ENCODE peak calls at places on chromosomes 13 and 19, in four cellular contexts. One of them, this sample, is unnamed.
A peak's percentile ranks its signal among the peaks of the same experiment; 100 is the strongest.

GRCh38 chr13:46552302-46552680 is 679 bp upstream of the LRCH1 start:
- DNase-seq in WTC11: no peak
- DNase-seq in lung: no peak
- DNase-seq in neural crest cell: peak; percentile 12
- DNase-seq in this sample: no peak

GRCh38 chr19:55133639-55134444 is 15.2 kb downstream of the TNNT1 start:
- DNase-seq in WTC11: no peak
- DNase-seq in lung: no peak
- DNase-seq in neural crest cell: no peak
- DNase-seq in this sample: no peak

GRCh38 chr13:71721117-71721516 is 145.9 kb downstream of the DACH1 start:
- DNase-seq in WTC11: no peak
- DNase-seq in lung: no peak
- DNase-seq in neural crest cell: no peak
- DNase-seq in this sample: no peak

GRCh38 chr19:29873024-29873800 is 61.4 kb downstream of the CCNE1 start:
- DNase-seq in WTC11: peak; percentile 85
- DNase-seq in lung: peak; percentile 51
- DNase-seq in neural crest cell: peak; percentile 72
- DNase-seq in this sample: peak; percentile 88

GRCh38 chr19:47587295-47587694 is 14.3 kb upstream of the ZNF541 start:
- DNase-seq in WTC11: no peak
- DNase-seq in lung: no peak
- DNase-seq in neural crest cell: no peak
- DNase-seq in this sample: no peak

GRCh38 chr13:40982772-40983171 is 36.3 kb downstream of the ELF1 start:
- DNase-seq in WTC11: no peak
- DNase-seq in lung: no peak
- DNase-seq in neural crest cell: no peak
- DNase-seq in this sample: no peak

GRCh38 chr19:33815410-33816340 is 19.0 kb downstream of the KCTD15 start:
- DNase-seq in WTC11: no peak
- DNase-seq in lung: no peak
- DNase-seq in neural crest cell: no peak
- DNase-seq in this sample: no peak

GRCh38 chr13:110639935-110640334 is 24.6 kb downstream of the NAXD start:
- DNase-seq in WTC11: no peak
- DNase-seq in lung: no peak
- DNase-seq in neural crest cell: no peak
- DNase-seq in this sample: no peak

GRCh38 chr19:17835182-17836006 is 12.4 kb downstream of the JAK3 start:
- DNase-seq in WTC11: no peak
- DNase-seq in lung: no peak
- DNase-seq in neural crest cell: no peak
- DNase-seq in this sample: no peak

GRCh38 chr13:32225494-32225931 is 89.7 kb downstream of the ZAR1L start:
- DNase-seq in WTC11: no peak
- DNase-seq in lung: no peak
- DNase-seq in neural crest cell: no peak
- DNase-seq in this sample: no peak

GRCh38 chr19:2081873-2082810 is 14.0 kb downstream of the MOB3A start:
- DNase-seq in WTC11: no peak
- DNase-seq in lung: no peak
- DNase-seq in neural crest cell: no peak
- DNase-seq in this sample: no peak

GRCh38 chr13:99812611-99813010 is 159.0 kb downstream of the ZIC5 start:
- DNase-seq in WTC11: no peak
- DNase-seq in lung: no peak
- DNase-seq in neural crest cell: no peak
- DNase-seq in this sample: no peak

GRCh38 chr19:13597625-13598024 is 91.3 kb upstream of the CACNA1A start:
- DNase-seq in WTC11: peak; percentile 56
- DNase-seq in lung: peak; percentile 51
- DNase-seq in neural crest cell: peak; percentile 36
- DNase-seq in this sample: no peak

GRCh38 chr13:66210677-66211076 is 1019.5 kb downstream of the PCDH9 start:
- DNase-seq in WTC11: no peak
- DNase-seq in lung: no peak
- DNase-seq in neural crest cell: no peak
- DNase-seq in this sample: no peak

GRCh38 chr19:24046550-24046949 is 40.4 kb upstream of the ZNF254 start:
- DNase-seq in WTC11: no peak
- DNase-seq in lung: no peak
- DNase-seq in neural crest cell: no peak
- DNase-seq in this sample: no peak

GRCh38 chr13:77779461-77780272 is 82.2 kb downstream of the SLAIN1 start:
- DNase-seq in WTC11: no peak
- DNase-seq in lung: peak; percentile 56
- DNase-seq in neural crest cell: peak; percentile 32
- DNase-seq in this sample: no peak

GRCh38 chr19:21022996-21023395 is 2.5 kb downstream of the ZNF430 start:
- DNase-seq in WTC11: no peak
- DNase-seq in lung: no peak
- DNase-seq in neural crest cell: no peak
- DNase-seq in this sample: no peak

GRCh38 chr19:18317998-18318800 is 4.7 kb downstream of the LSM4 start:
- DNase-seq in WTC11: no peak
- DNase-seq in lung: no peak
- DNase-seq in neural crest cell: no peak
- DNase-seq in this sample: no peak

GRCh38 chr19:9107375-9107774 is at the start of gene OR7G2:
- DNase-seq in WTC11: no peak
- DNase-seq in lung: no peak
- DNase-seq in neural crest cell: no peak
- DNase-seq in this sample: no peak

GRCh38 chr13:41332829-41333228 is 21.8 kb downstream of the NAA16 start:
- DNase-seq in WTC11: no peak
- DNase-seq in lung: no peak
- DNase-seq in neural crest cell: no peak
- DNase-seq in this sample: no peak

GRCh38 chr13:77337159-77337558 is 10.3 kb upstream of the MYCBP2 start:
- DNase-seq in WTC11: no peak
- DNase-seq in lung: no peak
- DNase-seq in neural crest cell: no peak
- DNase-seq in this sample: no peak

GRCh38 chr19:45863840-45864628 is at the start of gene FOXA3:
- DNase-seq in WTC11: peak; percentile 77
- DNase-seq in lung: no peak
- DNase-seq in neural crest cell: no peak
- DNase-seq in this sample: no peak

GRCh38 chr19:46812898-46813569 is 24.6 kb upstream of the SLC1A5 start:
- DNase-seq in WTC11: peak; percentile 21
- DNase-seq in lung: peak; percentile 36
- DNase-seq in neural crest cell: no peak
- DNase-seq in this sample: no peak

GRCh38 chr13:59750860-59751259 is 412.9 kb downstream of the DIAPH3 start:
- DNase-seq in WTC11: peak; percentile 49
- DNase-seq in lung: no peak
- DNase-seq in neural crest cell: peak; percentile 52
- DNase-seq in this sample: no peak

GRCh38 chr13:33480561-33480960 is 195.0 kb upstream of the STARD13 start:
- DNase-seq in WTC11: no peak
- DNase-seq in lung: no peak
- DNase-seq in neural crest cell: no peak
- DNase-seq in this sample: no peak

GRCh38 chr13:22169473-22169872 is 498.6 kb downstream of the FGF9 start:
- DNase-seq in WTC11: no peak
- DNase-seq in lung: no peak
- DNase-seq in neural crest cell: no peak
- DNase-seq in this sample: no peak

GRCh38 chr19:12784871-12785430 is 6.3 kb upstream of the JUNB start:
- DNase-seq in WTC11: no peak
- DNase-seq in lung: no peak
- DNase-seq in neural crest cell: no peak
- DNase-seq in this sample: no peak

GRCh38 chr13:75359266-75359665 is 122.7 kb downstream of the TBC1D4 start:
- DNase-seq in WTC11: no peak
- DNase-seq in lung: no peak
- DNase-seq in neural crest cell: no peak
- DNase-seq in this sample: no peak

GRCh38 chr19:1812426-1813196 is 535 bp upstream of the ATP8B3 start:
- DNase-seq in WTC11: peak; percentile 97
- DNase-seq in lung: peak; percentile 94
- DNase-seq in neural crest cell: peak; percentile 90
- DNase-seq in this sample: peak; percentile 95

GRCh38 chr13:46386426-46386995 is 541 bp downstream of the RUBCNL start:
- DNase-seq in WTC11: no peak
- DNase-seq in lung: no peak
- DNase-seq in neural crest cell: no peak
- DNase-seq in this sample: no peak

GRCh38 chr19:46727036-46727501 is 10.2 kb upstream of the PRKD2 start:
- DNase-seq in WTC11: no peak
- DNase-seq in lung: no peak
- DNase-seq in neural crest cell: no peak
- DNase-seq in this sample: no peak

GRCh38 chr13:110135977-110136597 is 170.9 kb downstream of the COL4A1 start:
- DNase-seq in WTC11: no peak
- DNase-seq in lung: no peak
- DNase-seq in neural crest cell: no peak
- DNase-seq in this sample: no peak

GRCh38 chr13:110263906-110264305 is 43.1 kb downstream of the COL4A1 start:
- DNase-seq in WTC11: no peak
- DNase-seq in lung: no peak
- DNase-seq in neural crest cell: no peak
- DNase-seq in this sample: peak; percentile 70

GRCh38 chr13:48574036-48574796 is 41.3 kb upstream of the RCBTB2 start:
- DNase-seq in WTC11: no peak
- DNase-seq in lung: no peak
- DNase-seq in neural crest cell: no peak
- DNase-seq in this sample: no peak

GRCh38 chr19:48465215-48465614 is 4.0 kb upstream of the CYTH2 start:
- DNase-seq in WTC11: no peak
- DNase-seq in lung: no peak
- DNase-seq in neural crest cell: no peak
- DNase-seq in this sample: no peak

GRCh38 chr13:75830842-75831241 is 194.7 kb downstream of the LMO7 start:
- DNase-seq in WTC11: no peak
- DNase-seq in lung: no peak
- DNase-seq in neural crest cell: no peak
- DNase-seq in this sample: no peak

GRCh38 chr13:24458736-24459135 is 53.8 kb downstream of the PARP4 start:
- DNase-seq in WTC11: no peak
- DNase-seq in lung: no peak
- DNase-seq in neural crest cell: no peak
- DNase-seq in this sample: no peak

GRCh38 chr13:30851697-30852096 is 54.4 kb upstream of the MEDAG start:
- DNase-seq in WTC11: no peak
- DNase-seq in lung: no peak
- DNase-seq in neural crest cell: no peak
- DNase-seq in this sample: no peak

DNA sequence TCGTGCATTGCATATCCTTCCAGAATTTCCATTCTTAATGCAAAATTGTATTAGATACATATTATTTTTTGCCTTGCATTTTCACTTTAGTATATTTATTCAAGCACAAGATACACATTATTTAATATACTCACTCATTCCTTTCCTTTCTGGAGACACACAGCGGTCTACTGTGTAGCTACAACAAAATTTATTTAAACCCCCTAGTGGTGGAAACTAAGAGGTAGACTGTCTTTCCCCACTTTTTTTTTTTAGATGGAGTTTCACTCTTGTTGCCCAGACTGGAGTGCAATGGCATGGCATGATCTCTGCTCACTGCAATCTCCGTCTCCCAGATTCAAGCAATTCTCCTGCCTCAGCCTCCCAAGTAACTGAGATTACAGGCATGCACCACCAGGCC is 2040.3 kb upstream of the PCDH20 start:
- DNase-seq in WTC11: no peak
- DNase-seq in lung: no peak
- DNase-seq in neural crest cell: no peak
- DNase-seq in this sample: no peak
- TF ChIP-seq CTCF in WTC11: peak; percentile 42
- TF ChIP-seq CTCF in lung: no peak
- TF ChIP-seq CTCF in neural crest cell: peak; percentile 53
- TF ChIP-seq CTCF in this sample: peak; percentile 29

GRCh38 chr19:57888494-57889231 is at the start of gene ZNF814:
- DNase-seq in WTC11: peak; percentile 94
- DNase-seq in lung: peak; percentile 79
- DNase-seq in neural crest cell: peak; percentile 86
- DNase-seq in this sample: peak; percentile 93
- TF ChIP-seq CTCF in WTC11: peak; percentile 46
- TF ChIP-seq CTCF in lung: no peak
- TF ChIP-seq CTCF in neural crest cell: peak; percentile 70
- TF ChIP-seq CTCF in this sample: peak; percentile 56

GRCh38 chr13:27372896-27373295 is 51.5 kb upstream of the GTF3A start:
- DNase-seq in WTC11: peak; percentile 41
- DNase-seq in lung: peak; percentile 71
- DNase-seq in neural crest cell: no peak
- DNase-seq in this sample: no peak
- TF ChIP-seq CTCF in WTC11: no peak
- TF ChIP-seq CTCF in lung: no peak
- TF ChIP-seq CTCF in neural crest cell: no peak
- TF ChIP-seq CTCF in this sample: no peak

GRCh38 chr19:3968556-3969434 is 2.1 kb downstream of the DAPK3 start:
- DNase-seq in WTC11: peak; percentile 85
- DNase-seq in lung: peak; percentile 87
- DNase-seq in neural crest cell: peak; percentile 66
- DNase-seq in this sample: peak; percentile 96

GRCh38 chr19:3969435-3970312 is 1.2 kb downstream of the DAPK3 start:
- DNase-seq in WTC11: peak; percentile 40
- DNase-seq in lung: no peak
- DNase-seq in neural crest cell: no peak
- DNase-seq in this sample: no peak

GRCh38 chr19:3970313-3970807 is 539 bp downstream of the DAPK3 start:
- DNase-seq in WTC11: no peak
- DNase-seq in lung: no peak
- DNase-seq in neural crest cell: no peak
- DNase-seq in this sample: no peak

GRCh38 chr19:3975144-3975543 is 4.2 kb upstream of the DAPK3 start:
- DNase-seq in WTC11: no peak
- DNase-seq in lung: no peak
- DNase-seq in neural crest cell: no peak
- DNase-seq in this sample: no peak

DNA sequence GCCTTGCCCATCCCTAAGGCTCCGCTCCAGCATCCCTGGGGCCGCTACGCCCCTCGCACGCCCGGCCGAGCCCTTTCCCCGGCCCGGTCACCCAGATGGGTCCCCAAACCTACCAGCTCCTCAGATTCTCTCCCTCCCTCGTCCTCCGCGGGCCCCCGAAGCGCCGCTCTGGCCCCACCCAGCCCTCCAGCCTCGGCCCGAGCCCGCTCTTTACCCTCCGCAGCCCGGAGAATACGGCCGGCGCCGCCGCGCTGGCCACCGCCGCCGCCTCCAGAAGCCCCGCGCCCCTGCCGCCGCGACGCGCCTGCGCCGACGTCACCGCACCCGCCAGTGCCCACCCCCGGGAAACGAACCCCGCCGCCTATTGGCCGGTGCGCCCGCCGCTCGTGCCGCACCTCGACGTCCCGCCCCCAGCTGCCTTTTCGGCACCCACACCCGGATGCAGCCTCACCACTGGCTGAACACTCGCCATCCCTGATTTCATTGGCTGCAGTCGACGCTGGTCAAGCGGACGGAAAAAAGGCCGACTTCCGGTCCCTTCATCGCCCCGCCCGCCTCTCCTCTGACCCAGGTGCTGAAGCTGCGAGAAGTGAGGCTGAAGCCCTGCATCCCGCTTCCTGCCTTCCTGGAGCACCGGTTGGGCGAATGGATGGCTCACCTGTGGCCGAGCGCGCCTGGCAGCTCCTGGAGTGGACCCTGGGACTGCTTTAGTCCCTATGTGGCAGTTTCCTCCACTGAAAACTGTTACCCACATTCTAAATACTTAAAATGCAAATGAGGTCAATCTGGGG is at the start of gene DAPK3:
- DNase-seq in WTC11: peak; percentile 98
- DNase-seq in lung: peak; percentile 97
- DNase-seq in neural crest cell: peak; percentile 97
- DNase-seq in this sample: peak; percentile 99
- TF ChIP-seq CTCF in WTC11: no peak
- TF ChIP-seq CTCF in lung: no peak
- TF ChIP-seq CTCF in neural crest cell: no peak
- TF ChIP-seq CTCF in this sample: no peak